ENCODE peak calls at places on chromosomes 7 and 10, in seven cellular contexts. One of them, this sample, is unnamed.

GRCh38 chr7:116426428-116427156 is 72.9 kb upstream of the CAV2 start:
- DNase-seq in foreskin melanocyte: no peak
- DNase-seq in stimulated activated effector memory CD8-positive, alpha-beta T cell treated with anti-CD3 and anti-CD28 coated beads, Interleukin-12 subunit alpha, Interleukin-12 subunit beta, amount 100 ng/mL, for 72 hours: no peak
- DNase-seq in GDM1: no peak
- DNase-seq in NCI-H1092 treated with DMSO at 0.1 percent for 48 hours: no peak
- DNase-seq in AML-193: no peak
- DNase-seq in glutamatergic neuron: no peak
- DNase-seq in this sample: peak

GRCh38 chr7:54469740-54470139 is 72.4 kb upstream of the VSTM2A start:
- DNase-seq in foreskin melanocyte: no peak
- DNase-seq in stimulated activated effector memory CD8-positive, alpha-beta T cell treated with anti-CD3 and anti-CD28 coated beads, Interleukin-12 subunit alpha, Interleukin-12 subunit beta, amount 100 ng/mL, for 72 hours: no peak
- DNase-seq in GDM1: no peak
- DNase-seq in NCI-H1092 treated with DMSO at 0.1 percent for 48 hours: no peak
- DNase-seq in AML-193: no peak
- DNase-seq in glutamatergic neuron: no peak
- DNase-seq in this sample: no peak

GRCh38 chr10:17783751-17784150 is 25.4 kb upstream of the MRC1 start:
- DNase-seq in foreskin melanocyte: no peak
- DNase-seq in stimulated activated effector memory CD8-positive, alpha-beta T cell treated with anti-CD3 and anti-CD28 coated beads, Interleukin-12 subunit alpha, Interleukin-12 subunit beta, amount 100 ng/mL, for 72 hours: no peak
- DNase-seq in GDM1: no peak
- DNase-seq in NCI-H1092 treated with DMSO at 0.1 percent for 48 hours: no peak
- DNase-seq in AML-193: peak
- DNase-seq in glutamatergic neuron: no peak
- DNase-seq in this sample: no peak

GRCh38 chr7:19117870-19118608 is 603 bp upstream of the TWIST1 start:
- DNase-seq in foreskin melanocyte: no peak
- DNase-seq in stimulated activated effector memory CD8-positive, alpha-beta T cell treated with anti-CD3 and anti-CD28 coated beads, Interleukin-12 subunit alpha, Interleukin-12 subunit beta, amount 100 ng/mL, for 72 hours: no peak
- DNase-seq in GDM1: no peak
- DNase-seq in NCI-H1092 treated with DMSO at 0.1 percent for 48 hours: peak
- DNase-seq in AML-193: no peak
- DNase-seq in glutamatergic neuron: no peak
- DNase-seq in this sample: no peak

GRCh38 chr7:130821864-130822263 is 87.9 kb upstream of the KLF14 start:
- DNase-seq in foreskin melanocyte: no peak
- DNase-seq in stimulated activated effector memory CD8-positive, alpha-beta T cell treated with anti-CD3 and anti-CD28 coated beads, Interleukin-12 subunit alpha, Interleukin-12 subunit beta, amount 100 ng/mL, for 72 hours: no peak
- DNase-seq in GDM1: no peak
- DNase-seq in NCI-H1092 treated with DMSO at 0.1 percent for 48 hours: no peak
- DNase-seq in AML-193: no peak
- DNase-seq in glutamatergic neuron: no peak
- DNase-seq in this sample: no peak

GRCh38 chr10:58393317-58393716 is 8.1 kb downstream of the TFAM start:
- DNase-seq in foreskin melanocyte: peak
- DNase-seq in stimulated activated effector memory CD8-positive, alpha-beta T cell treated with anti-CD3 and anti-CD28 coated beads, Interleukin-12 subunit alpha, Interleukin-12 subunit beta, amount 100 ng/mL, for 72 hours: no peak
- DNase-seq in GDM1: no peak
- DNase-seq in NCI-H1092 treated with DMSO at 0.1 percent for 48 hours: no peak
- DNase-seq in AML-193: no peak
- DNase-seq in glutamatergic neuron: no peak
- DNase-seq in this sample: no peak

GRCh38 chr10:133140417-133141143 is 19.4 kb upstream of the KNDC1 start:
- DNase-seq in foreskin melanocyte: no peak
- DNase-seq in stimulated activated effector memory CD8-positive, alpha-beta T cell treated with anti-CD3 and anti-CD28 coated beads, Interleukin-12 subunit alpha, Interleukin-12 subunit beta, amount 100 ng/mL, for 72 hours: no peak
- DNase-seq in GDM1: no peak
- DNase-seq in NCI-H1092 treated with DMSO at 0.1 percent for 48 hours: no peak
- DNase-seq in AML-193: no peak
- DNase-seq in glutamatergic neuron: peak
- DNase-seq in this sample: no peak

GRCh38 chr7:79893991-79894390 is 240.6 kb upstream of the GNAI1 start:
- DNase-seq in foreskin melanocyte: no peak
- DNase-seq in stimulated activated effector memory CD8-positive, alpha-beta T cell treated with anti-CD3 and anti-CD28 coated beads, Interleukin-12 subunit alpha, Interleukin-12 subunit beta, amount 100 ng/mL, for 72 hours: no peak
- DNase-seq in GDM1: no peak
- DNase-seq in NCI-H1092 treated with DMSO at 0.1 percent for 48 hours: no peak
- DNase-seq in AML-193: no peak
- DNase-seq in glutamatergic neuron: no peak
- DNase-seq in this sample: no peak

GRCh38 chr7:91327341-91327740 is 63.1 kb downstream of the FZD1 start:
- DNase-seq in foreskin melanocyte: no peak
- DNase-seq in stimulated activated effector memory CD8-positive, alpha-beta T cell treated with anti-CD3 and anti-CD28 coated beads, Interleukin-12 subunit alpha, Interleukin-12 subunit beta, amount 100 ng/mL, for 72 hours: no peak
- DNase-seq in GDM1: no peak
- DNase-seq in NCI-H1092 treated with DMSO at 0.1 percent for 48 hours: no peak
- DNase-seq in AML-193: no peak
- DNase-seq in glutamatergic neuron: no peak
- DNase-seq in this sample: no peak

GRCh38 chr7:47571355-47572100 is 10.4 kb downstream of the TNS3 start:
- DNase-seq in foreskin melanocyte: no peak
- DNase-seq in stimulated activated effector memory CD8-positive, alpha-beta T cell treated with anti-CD3 and anti-CD28 coated beads, Interleukin-12 subunit alpha, Interleukin-12 subunit beta, amount 100 ng/mL, for 72 hours: no peak
- DNase-seq in GDM1: peak
- DNase-seq in NCI-H1092 treated with DMSO at 0.1 percent for 48 hours: peak
- DNase-seq in AML-193: no peak
- DNase-seq in glutamatergic neuron: no peak
- DNase-seq in this sample: peak

GRCh38 chr7:141013345-141013715 is 1.4 kb downstream of the MRPS33 start:
- DNase-seq in foreskin melanocyte: no peak
- DNase-seq in stimulated activated effector memory CD8-positive, alpha-beta T cell treated with anti-CD3 and anti-CD28 coated beads, Interleukin-12 subunit alpha, Interleukin-12 subunit beta, amount 100 ng/mL, for 72 hours: no peak
- DNase-seq in GDM1: no peak
- DNase-seq in NCI-H1092 treated with DMSO at 0.1 percent for 48 hours: no peak
- DNase-seq in AML-193: peak
- DNase-seq in glutamatergic neuron: no peak
- DNase-seq in this sample: no peak

GRCh38 chr7:78514653-78515052 is 716.1 kb downstream of the PHTF2 start:
- DNase-seq in foreskin melanocyte: no peak
- DNase-seq in stimulated activated effector memory CD8-positive, alpha-beta T cell treated with anti-CD3 and anti-CD28 coated beads, Interleukin-12 subunit alpha, Interleukin-12 subunit beta, amount 100 ng/mL, for 72 hours: no peak
- DNase-seq in GDM1: no peak
- DNase-seq in NCI-H1092 treated with DMSO at 0.1 percent for 48 hours: peak
- DNase-seq in AML-193: no peak
- DNase-seq in glutamatergic neuron: peak
- DNase-seq in this sample: no peak

GRCh38 chr7:143882020-143882610 is 19.9 kb downstream of the TCAF1 start:
- DNase-seq in foreskin melanocyte: peak
- DNase-seq in stimulated activated effector memory CD8-positive, alpha-beta T cell treated with anti-CD3 and anti-CD28 coated beads, Interleukin-12 subunit alpha, Interleukin-12 subunit beta, amount 100 ng/mL, for 72 hours: no peak
- DNase-seq in GDM1: no peak
- DNase-seq in NCI-H1092 treated with DMSO at 0.1 percent for 48 hours: peak
- DNase-seq in AML-193: no peak
- DNase-seq in glutamatergic neuron: peak
- DNase-seq in this sample: peak

GRCh38 chr7:148256433-148256832 is 334.1 kb upstream of the C7orf33 start:
- DNase-seq in foreskin melanocyte: no peak
- DNase-seq in stimulated activated effector memory CD8-positive, alpha-beta T cell treated with anti-CD3 and anti-CD28 coated beads, Interleukin-12 subunit alpha, Interleukin-12 subunit beta, amount 100 ng/mL, for 72 hours: no peak
- DNase-seq in GDM1: no peak
- DNase-seq in NCI-H1092 treated with DMSO at 0.1 percent for 48 hours: no peak
- DNase-seq in AML-193: no peak
- DNase-seq in glutamatergic neuron: no peak
- DNase-seq in this sample: no peak

GRCh38 chr7:114392686-114393085 is 21.9 kb upstream of the FOXP2 start:
- DNase-seq in foreskin melanocyte: no peak
- DNase-seq in stimulated activated effector memory CD8-positive, alpha-beta T cell treated with anti-CD3 and anti-CD28 coated beads, Interleukin-12 subunit alpha, Interleukin-12 subunit beta, amount 100 ng/mL, for 72 hours: no peak
- DNase-seq in GDM1: no peak
- DNase-seq in NCI-H1092 treated with DMSO at 0.1 percent for 48 hours: no peak
- DNase-seq in AML-193: no peak
- DNase-seq in glutamatergic neuron: no peak
- DNase-seq in this sample: no peak

GRCh38 chr10:31036209-31036608 is 4.5 kb upstream of the ZNF438 start:
- DNase-seq in foreskin melanocyte: no peak
- DNase-seq in stimulated activated effector memory CD8-positive, alpha-beta T cell treated with anti-CD3 and anti-CD28 coated beads, Interleukin-12 subunit alpha, Interleukin-12 subunit beta, amount 100 ng/mL, for 72 hours: no peak
- DNase-seq in GDM1: no peak
- DNase-seq in NCI-H1092 treated with DMSO at 0.1 percent for 48 hours: no peak
- DNase-seq in AML-193: no peak
- DNase-seq in glutamatergic neuron: peak
- DNase-seq in this sample: no peak